ENCODE peak calls at places on chromosomes 11 and 22, in five cellular contexts. T, L, J, Q and O are unnamed samples.

GRCh38 chr11:42179211-42179610 is 719.8 kb upstream of the LRRC4C start:
- DNase-seq in T (no peak), L (no peak), J (no peak), Q (no peak), O (no peak)

GRCh38 chr11:105838668-105839403 is 183.2 kb downstream of the MSANTD4 start:
- DNase-seq in T (no peak), L (no peak), J (peak; percentile 84), Q (no peak), O (peak; percentile 73)

GRCh38 chr11:34250732-34251639 is 106.8 kb downstream of the ABTB2 start:
- DNase-seq in T (peak; percentile 68), L (peak; percentile 63), J (peak; percentile 91), Q (peak; percentile 52), O (peak; percentile 80)

GRCh38 chr11:18700375-18700774 is 1.8 kb downstream of the TMEM86A start:
- DNase-seq in T (no peak), L (no peak), J (peak; percentile 33), Q (no peak), O (peak; percentile 30)

GRCh38 chr22:38214248-38215056 is 12.7 kb downstream of the MAFF start:
- DNase-seq in T (peak; percentile 69), L (peak; percentile 38), J (no peak), Q (peak; percentile 30), O (no peak)

GRCh38 chr11:126893796-126894195 is 106.8 kb downstream of the KIRREL3 start:
- DNase-seq in T (no peak), L (no peak), J (no peak), Q (no peak), O (no peak)

GRCh38 chr11:12007769-12008737 is at the start of gene DKK3:
- DNase-seq in T (no peak), L (no peak), J (no peak), Q (peak; percentile 42), O (no peak)

GRCh38 chr22:32850591-32851517 is 49.3 kb downstream of the TIMP3 start:
- DNase-seq in T (no peak), L (no peak), J (no peak), Q (peak; percentile 75), O (no peak)

GRCh38 chr11:58688779-58689503 is 42.8 kb downstream of the GLYAT start:
- DNase-seq in T (no peak), L (no peak), J (peak; percentile 62), Q (no peak), O (peak; percentile 37)

GRCh38 chr11:897226-898159 is 13.1 kb downstream of the CHID1 start:
- DNase-seq in T (no peak), L (no peak), J (no peak), Q (no peak), O (no peak)

GRCh38 chr11:62142921-62143320 is 19.1 kb downstream of the INCENP start:
- DNase-seq in T (no peak), L (no peak), J (no peak), Q (peak; percentile 78), O (no peak)

GRCh38 chr11:71252782-71253730 is 679 bp upstream of the SHANK2 start:
- DNase-seq in T (no peak), L (no peak), J (peak; percentile 87), Q (no peak), O (no peak)

GRCh38 chr22:49935561-49935960 is 17.1 kb downstream of the CRELD2 start:
- DNase-seq in T (no peak), L (no peak), J (no peak), Q (no peak), O (peak; percentile 64)

GRCh38 chr11:2943711-2944118 is 14.5 kb upstream of the PHLDA2 start:
- DNase-seq in T (no peak), L (no peak), J (no peak), Q (no peak), O (no peak)

GRCh38 chr11:41459602-41460405 is at the start of gene LRRC4C:
- DNase-seq in T (no peak), L (no peak), J (peak; percentile 3), Q (no peak), O (no peak)

GRCh38 chr11:17853280-17853679 is 118.7 kb downstream of the KCNC1 start:
- DNase-seq in T (no peak), L (no peak), J (no peak), Q (no peak), O (no peak)

GRCh38 chr11:94895971-94896370 is 77.4 kb downstream of the CWC15 start:
- DNase-seq in T (no peak), L (no peak), J (peak; percentile 76), Q (no peak), O (peak; percentile 56)

GRCh38 chr22:46085831-46086576 is 64.3 kb upstream of the PPARA start:
- DNase-seq in T (no peak), L (no peak), J (peak; percentile 90), Q (no peak), O (peak; percentile 96)

GRCh38 chr11:120514541-120515121 is 3.1 kb downstream of the GRIK4 start:
- DNase-seq in T (no peak), L (no peak), J (no peak), Q (no peak), O (no peak)

GRCh38 chr22:46067159-46068111 is 82.9 kb upstream of the PPARA start:
- DNase-seq in T (no peak), L (no peak), J (peak; percentile 36), Q (no peak), O (peak; percentile 55)